ENCODE peak calls at places on chromosomes 16 and 17, in four cellular contexts. One of them, this sample, is unnamed.

GRCh38 chr17:9936075-9936474 is 31.0 kb upstream of the RCVRN start:
- DNase-seq in lower lobe of right lung: no peak
- DNase-seq in AG04450: no peak
- DNase-seq in choroid plexus epithelial cell: no peak
- DNase-seq in this sample: no peak

GRCh38 chr17:79944251-79944812 is 91.3 kb downstream of the TBC1D16 start:
- DNase-seq in lower lobe of right lung: peak
- DNase-seq in AG04450: no peak
- DNase-seq in choroid plexus epithelial cell: no peak
- DNase-seq in this sample: no peak

GRCh38 chr17:41925991-41926590 is 4.3 kb upstream of the ODAD4 start:
- DNase-seq in lower lobe of right lung: no peak
- DNase-seq in AG04450: no peak
- DNase-seq in choroid plexus epithelial cell: no peak
- DNase-seq in this sample: no peak

GRCh38 chr16:17313085-17313611 is 157.6 kb downstream of the XYLT1 start:
- DNase-seq in lower lobe of right lung: no peak
- DNase-seq in AG04450: no peak
- DNase-seq in choroid plexus epithelial cell: no peak
- DNase-seq in this sample: no peak

GRCh38 chr17:10614536-10615155 is 42.5 kb downstream of the MYH3 start:
- DNase-seq in lower lobe of right lung: no peak
- DNase-seq in AG04450: peak
- DNase-seq in choroid plexus epithelial cell: peak
- DNase-seq in this sample: peak

GRCh38 chr16:88379694-88380040 is 3.1 kb upstream of the ZNF469 start:
- DNase-seq in lower lobe of right lung: peak
- DNase-seq in AG04450: no peak
- DNase-seq in choroid plexus epithelial cell: no peak
- DNase-seq in this sample: no peak

GRCh38 chr17:77125432-77125901 is 15.3 kb upstream of the SEC14L1 start:
- DNase-seq in lower lobe of right lung: no peak
- DNase-seq in AG04450: peak
- DNase-seq in choroid plexus epithelial cell: peak
- DNase-seq in this sample: peak

GRCh38 chr16:51875834-51876725 is 670.9 kb downstream of the TOX3 start:
- DNase-seq in lower lobe of right lung: no peak
- DNase-seq in AG04450: no peak
- DNase-seq in choroid plexus epithelial cell: no peak
- DNase-seq in this sample: no peak

GRCh38 chr16:57413301-57413730 is 8.7 kb downstream of the CCL17 start:
- DNase-seq in lower lobe of right lung: no peak
- DNase-seq in AG04450: no peak
- DNase-seq in choroid plexus epithelial cell: no peak
- DNase-seq in this sample: no peak

GRCh38 chr17:9324864-9325263 is 250.8 kb downstream of the STX8 start:
- DNase-seq in lower lobe of right lung: no peak
- DNase-seq in AG04450: no peak
- DNase-seq in choroid plexus epithelial cell: peak
- DNase-seq in this sample: no peak

GRCh38 chr17:37710344-37710886 is 34.4 kb downstream of the HNF1B start:
- DNase-seq in lower lobe of right lung: peak
- DNase-seq in AG04450: no peak
- DNase-seq in choroid plexus epithelial cell: peak
- DNase-seq in this sample: no peak

GRCh38 chr16:7021653-7022275 is 310.9 kb upstream of the RBFOX1 start:
- DNase-seq in lower lobe of right lung: no peak
- DNase-seq in AG04450: no peak
- DNase-seq in choroid plexus epithelial cell: no peak
- DNase-seq in this sample: no peak

GRCh38 chr16:15777533-15778203 is 79.2 kb downstream of the MYH11 start:
- DNase-seq in lower lobe of right lung: no peak
- DNase-seq in AG04450: peak
- DNase-seq in choroid plexus epithelial cell: peak
- DNase-seq in this sample: no peak

GRCh38 chr17:74928786-74929185 is 4.7 kb downstream of the OTOP2 start:
- DNase-seq in lower lobe of right lung: no peak
- DNase-seq in AG04450: no peak
- DNase-seq in choroid plexus epithelial cell: no peak
- DNase-seq in this sample: no peak

GRCh38 chr17:44801880-44802279 is 28.2 kb downstream of the GJC1 start:
- DNase-seq in lower lobe of right lung: no peak
- DNase-seq in AG04450: no peak
- DNase-seq in choroid plexus epithelial cell: no peak
- DNase-seq in this sample: no peak
- TF ChIP-seq CTCF in lower lobe of right lung: no peak
- TF ChIP-seq CTCF in AG04450: no peak
- TF ChIP-seq CTCF in choroid plexus epithelial cell: no peak
- TF ChIP-seq CTCF in this sample: no peak

DNA sequence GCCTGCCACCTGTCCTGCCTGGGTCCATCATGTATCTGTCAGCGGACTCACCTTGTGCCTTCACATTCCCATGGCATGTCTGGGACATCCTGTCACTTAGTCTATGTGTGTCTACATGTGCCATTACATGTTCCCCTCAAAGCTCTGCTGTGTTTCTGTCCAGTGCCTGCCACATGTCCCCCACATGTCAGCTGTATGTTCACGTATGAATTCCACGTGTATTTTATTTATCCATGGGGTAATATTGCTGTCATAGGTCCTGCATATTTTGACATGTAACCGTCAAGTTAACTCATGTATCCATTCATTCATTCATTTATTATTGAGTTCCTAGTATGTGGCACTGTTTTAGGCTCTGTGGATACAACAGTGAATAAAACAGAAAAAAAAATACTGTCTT is 20.8 kb downstream of the TMEM92 start:
- DNase-seq in lower lobe of right lung: no peak
- DNase-seq in AG04450: no peak
- DNase-seq in choroid plexus epithelial cell: no peak
- DNase-seq in this sample: no peak
- H3K4me3 ChIP-seq in lower lobe of right lung: no peak
- H3K4me3 ChIP-seq in AG04450: no peak
- H3K4me3 ChIP-seq in choroid plexus epithelial cell: no peak
- H3K4me3 ChIP-seq in this sample: no peak

GRCh38 chr16:12826559-12826958 is 22.9 kb upstream of the CPPED1 start:
- DNase-seq in lower lobe of right lung: no peak
- DNase-seq in AG04450: no peak
- DNase-seq in choroid plexus epithelial cell: no peak
- DNase-seq in this sample: no peak
- TF ChIP-seq CTCF in lower lobe of right lung: no peak
- TF ChIP-seq CTCF in AG04450: no peak
- TF ChIP-seq CTCF in choroid plexus epithelial cell: no peak
- TF ChIP-seq CTCF in this sample: no peak

DNA sequence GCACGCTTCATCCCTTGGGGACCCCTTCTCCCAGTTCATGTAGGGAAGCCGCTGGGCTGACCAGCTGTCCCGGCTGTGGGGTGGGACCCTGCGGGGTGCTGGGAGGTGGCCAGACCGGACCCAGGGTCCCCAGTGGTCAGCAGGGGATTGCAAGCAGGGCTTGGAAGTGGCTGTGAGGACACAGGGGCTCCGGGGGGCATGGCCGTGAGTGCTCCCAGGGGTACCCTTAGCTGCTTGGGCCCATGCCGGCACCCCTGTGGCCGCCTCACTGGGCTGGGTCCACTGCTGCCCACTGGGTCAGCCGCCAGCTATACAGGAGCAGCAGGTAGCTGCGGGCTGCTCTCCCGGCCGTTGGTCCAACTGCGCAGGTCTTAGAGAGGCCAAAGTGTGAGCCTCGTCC is 18.8 kb downstream of the PRSS27 start:
- DNase-seq in lower lobe of right lung: no peak
- DNase-seq in AG04450: no peak
- DNase-seq in choroid plexus epithelial cell: no peak
- DNase-seq in this sample: no peak
- H3K4me3 ChIP-seq in lower lobe of right lung: no peak
- H3K4me3 ChIP-seq in AG04450: no peak
- H3K4me3 ChIP-seq in choroid plexus epithelial cell: no peak
- H3K4me3 ChIP-seq in this sample: no peak

GRCh38 chr17:67830440-67830839 is 5.1 kb downstream of the BPTF start:
- DNase-seq in lower lobe of right lung: no peak
- DNase-seq in AG04450: no peak
- DNase-seq in choroid plexus epithelial cell: peak
- DNase-seq in this sample: no peak

GRCh38 chr17:67821871-67822367 is 3.4 kb upstream of the BPTF start:
- DNase-seq in lower lobe of right lung: no peak
- DNase-seq in AG04450: no peak
- DNase-seq in choroid plexus epithelial cell: no peak
- DNase-seq in this sample: no peak

GRCh38 chr17:67829331-67829730 is 4.0 kb downstream of the BPTF start:
- DNase-seq in lower lobe of right lung: no peak
- DNase-seq in AG04450: no peak
- DNase-seq in choroid plexus epithelial cell: no peak
- DNase-seq in this sample: no peak

GRCh38 chr17:67819722-67820121 is 5.6 kb upstream of the BPTF start:
- DNase-seq in lower lobe of right lung: no peak
- DNase-seq in AG04450: no peak
- DNase-seq in choroid plexus epithelial cell: no peak
- DNase-seq in this sample: no peak

DNA sequence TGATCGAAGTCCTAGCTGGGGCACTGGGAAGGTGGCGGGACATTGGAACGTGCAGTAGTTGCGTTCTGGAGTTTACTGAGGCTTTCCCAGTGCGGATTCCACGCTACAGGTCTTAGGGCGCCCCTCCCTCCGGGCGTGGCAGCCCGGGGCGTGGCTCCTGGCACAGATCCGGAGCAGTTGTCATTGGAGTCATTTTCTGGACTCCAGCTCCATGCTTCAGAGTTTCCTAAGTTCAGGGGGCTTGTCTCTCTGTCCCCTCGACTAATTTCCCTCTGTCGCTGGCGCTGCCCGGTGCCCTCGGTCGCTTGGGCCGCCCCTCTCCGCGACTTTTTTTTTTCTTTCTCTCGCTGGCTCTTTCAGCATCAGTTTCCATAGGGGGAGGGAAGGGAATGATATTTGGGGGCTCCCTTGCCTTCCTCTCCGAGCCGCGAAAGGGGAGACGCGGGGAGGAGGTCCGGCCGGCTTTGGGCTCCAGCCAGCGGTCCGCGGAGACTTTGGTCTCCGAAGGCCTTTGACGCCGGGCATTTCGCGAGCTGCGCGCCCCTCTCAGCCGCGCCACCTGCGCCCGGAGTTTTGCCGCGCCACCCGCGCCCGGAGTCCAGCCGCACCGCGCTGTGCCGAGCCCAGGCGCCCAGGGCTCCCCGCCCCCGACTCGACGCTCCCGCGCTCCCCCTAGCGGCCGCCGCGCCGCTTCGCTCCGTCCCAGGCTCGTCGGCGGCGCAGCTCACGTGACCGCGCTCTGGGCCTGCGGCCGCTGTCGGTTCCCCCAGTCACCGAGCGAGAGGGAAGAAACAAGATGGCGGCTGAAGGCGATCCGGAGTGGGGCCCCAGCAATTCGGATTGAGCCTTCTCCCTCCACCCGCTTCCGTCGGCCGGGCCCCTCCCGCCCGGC is at the start of gene BPTF:
- DNase-seq in lower lobe of right lung: peak
- DNase-seq in AG04450: peak
- DNase-seq in choroid plexus epithelial cell: peak
- DNase-seq in this sample: peak
- TF ChIP-seq CTCF in lower lobe of right lung: peak
- TF ChIP-seq CTCF in AG04450: peak
- TF ChIP-seq CTCF in choroid plexus epithelial cell: peak
- TF ChIP-seq CTCF in this sample: peak

DNA sequence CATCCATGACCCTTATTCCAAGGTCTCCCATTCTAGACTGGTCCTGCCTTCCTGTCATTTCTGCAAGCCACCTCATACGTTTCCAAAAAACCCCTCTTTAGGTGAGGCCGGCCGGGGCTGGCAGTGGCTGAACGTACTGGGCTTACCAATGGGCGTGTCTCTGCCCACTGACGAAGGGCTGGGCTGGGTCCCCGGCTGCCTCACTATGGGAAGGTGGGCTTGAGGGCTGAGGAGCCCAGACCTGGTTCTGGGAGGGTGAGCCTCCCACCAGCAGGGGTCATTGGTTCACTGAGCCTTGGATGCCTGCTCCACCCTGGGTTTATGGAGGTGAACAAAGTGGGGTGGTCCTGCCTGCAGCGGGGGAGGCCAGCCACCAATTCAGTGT is 19.9 kb downstream of the KDM8 start:
- DNase-seq in lower lobe of right lung: peak
- DNase-seq in AG04450: no peak
- DNase-seq in choroid plexus epithelial cell: no peak
- DNase-seq in this sample: no peak
- H3K4me3 ChIP-seq in lower lobe of right lung: no peak
- H3K4me3 ChIP-seq in AG04450: no peak
- H3K4me3 ChIP-seq in choroid plexus epithelial cell: no peak
- H3K4me3 ChIP-seq in this sample: no peak

This sample was measured in AG09309.